ENCODE peak calls at places on chromosome 16, in six cellular contexts. J, K, N, H, S and Q are unnamed samples.

GRCh38 chr16:31404353-31405064 is 11.4 kb downstream of the ITGAD start:
- DNase-seq in N (no peak), J (no peak), H (peak; percentile 79), S (no peak), K (no peak), Q (no peak)

GRCh38 chr16:52526830-52527229 is 20.1 kb downstream of the TOX3 start:
- DNase-seq in S (no peak), K (no peak), H (no peak), N (no peak), J (no peak), Q (no peak)

GRCh38 chr16:50152807-50153647 is at the start of gene TENT4B:
- DNase-seq in K (peak; percentile 96), J (peak; percentile 89), N (peak; percentile 43), H (peak; percentile 88), S (peak; percentile 97), Q (peak; percentile 88)

GRCh38 chr16:57732011-57732410 is 3.6 kb upstream of the KATNB1 start:
- DNase-seq in N (no peak), K (no peak), J (no peak), H (no peak), S (no peak), Q (no peak)

GRCh38 chr16:74578433-74578832 is 28.5 kb downstream of the GLG1 start:
- DNase-seq in J (no peak), H (no peak), N (no peak), S (no peak), K (no peak), Q (no peak)

GRCh38 chr16:88725609-88726407 is 19.5 kb downstream of the CTU2 start:
- DNase-seq in N (no peak), H (no peak), K (no peak), S (no peak), J (no peak), Q (no peak)

GRCh38 chr16:29915590-29916247 is 10.3 kb downstream of the KCTD13 start:
- DNase-seq in H (no peak), K (no peak), J (no peak), N (no peak), S (no peak), Q (no peak)

GRCh38 chr16:16863672-16864071 is 484.7 kb downstream of the NPIPA7 start:
- DNase-seq in K (no peak), S (no peak), N (no peak), H (no peak), J (no peak), Q (peak; percentile 20)

GRCh38 chr16:4461250-4462085 is 13.0 kb downstream of the NMRAL1 start:
- DNase-seq in J (no peak), S (no peak), N (no peak), H (no peak), K (peak; percentile 19), Q (no peak)

GRCh38 chr16:76071690-76072089 is 205.5 kb upstream of the CNTNAP4 start:
- DNase-seq in N (no peak), S (no peak), H (no peak), K (no peak), J (no peak), Q (no peak)

GRCh38 chr16:30958164-30959083 is 870 bp downstream of the SETD1A start:
- DNase-seq in J (peak; percentile 58), S (no peak), K (no peak), N (no peak), H (peak; percentile 83), Q (peak; percentile 43)

GRCh38 chr16:47197536-47198179 is 53.9 kb upstream of the NETO2 start:
- DNase-seq in H (no peak), K (no peak), J (peak; percentile 51), N (no peak), S (no peak), Q (peak; percentile 63)

GRCh38 chr16:88069397-88070168 is 118.3 kb downstream of the BANP start:
- DNase-seq in H (no peak), S (peak; percentile 76), K (no peak), J (no peak), N (no peak), Q (no peak)

DNA sequence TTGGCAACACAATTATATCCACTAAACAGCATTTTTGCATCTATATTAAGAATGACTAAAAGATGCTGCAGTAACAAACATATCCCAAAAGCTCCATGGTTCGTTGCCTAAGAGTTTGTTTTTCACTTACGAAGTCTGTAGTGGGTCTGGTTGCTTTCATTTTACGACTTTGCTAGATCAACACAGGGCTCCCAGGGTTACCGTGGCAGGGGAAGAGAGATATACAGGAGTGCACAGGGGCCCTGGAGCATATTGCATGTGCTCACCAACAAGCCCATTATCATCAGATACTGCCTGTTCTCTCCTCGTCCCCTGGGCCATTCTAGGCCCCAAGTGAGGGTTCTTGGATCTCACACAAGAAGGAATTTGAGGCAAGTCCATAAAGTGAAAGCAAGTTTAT is 3.1 kb upstream of the MMP2 start:
- DNase-seq in N (no peak), K (no peak), S (no peak), H (no peak), J (no peak), Q (peak; percentile 37)
- H3K27ac ChIP-seq in N (no peak overlapping the region), K (no peak overlapping the region), S (no peak overlapping the region), H (no peak overlapping the region), J (peak overlapping the region; percentile 69), Q (peak overlapping the region; percentile 91)

GRCh38 chr16:86459266-86459665 is 51.1 kb upstream of the FOXF1 start:
- DNase-seq in N (no peak), H (no peak), K (no peak), J (no peak), S (no peak), Q (no peak)
- H3K27ac ChIP-seq in N (no peak overlapping the region), H (no peak overlapping the region), K (no peak overlapping the region), J (no peak overlapping the region), S (no peak overlapping the region), Q (no peak overlapping the region)

GRCh38 chr16:24846548-24847357 is 990 bp downstream of the SLC5A11 start:
- DNase-seq in H (no peak), N (no peak), K (no peak), J (no peak), S (no peak), Q (no peak)
- H3K27ac ChIP-seq in H (no peak overlapping the region), N (peak overlapping the region; percentile 98), K (no peak overlapping the region), J (no peak overlapping the region), S (no peak overlapping the region), Q (no peak overlapping the region)

GRCh38 chr16:90022209-90023077 is 3.2 kb upstream of the DBNDD1 start:
- DNase-seq in H (peak; percentile 94), S (peak; percentile 97), K (peak; percentile 72), J (peak; percentile 93), N (peak; percentile 72), Q (peak; percentile 92)
- H3K27ac ChIP-seq in H (peak overlapping the region; percentile 25), S (peak overlapping the region; percentile 63), K (peak overlapping the region; percentile 69), J (no peak overlapping the region), N (peak overlapping the region; percentile 75), Q (peak overlapping the region; percentile 79)

GRCh38 chr16:81569361-81570034 is 124.9 kb downstream of the CMIP start:
- DNase-seq in S (peak; percentile 28), J (no peak), H (no peak), N (no peak), K (no peak), Q (no peak)
- H3K27ac ChIP-seq in S (no peak overlapping the region), J (no peak overlapping the region), H (no peak overlapping the region), N (no peak overlapping the region), K (no peak overlapping the region), Q (no peak overlapping the region)